ENCODE peak calls at places on chromosomes 11 and 22, in five cellular contexts. One of them, this sample, is unnamed.

GRCh38 chr11:96426356-96427103 is 36.7 kb downstream of the JRKL start:
- DNase-seq in neural progenitor cell: peak; percentile 63
- DNase-seq in GM23248: peak; percentile 66
- DNase-seq in MM.1S: peak; percentile 34
- DNase-seq in PC-3: peak; percentile 72
- DNase-seq in this sample: peak; percentile 64

GRCh38 chr22:49527611-49528419 is 299.9 kb downstream of the BRD1 start:
- DNase-seq in PC-3: no peak
- DNase-seq in MM.1S: no peak
- DNase-seq in neural progenitor cell: no peak
- DNase-seq in GM23248: no peak
- DNase-seq in this sample: no peak

GRCh38 chr11:61657566-61657965 is 22.6 kb upstream of the DAGLA start:
- DNase-seq in PC-3: peak; percentile 89
- DNase-seq in MM.1S: no peak
- DNase-seq in GM23248: no peak
- DNase-seq in neural progenitor cell: no peak
- DNase-seq in this sample: no peak

GRCh38 chr11:96622026-96622634 is 232.3 kb downstream of the JRKL start:
- DNase-seq in MM.1S: no peak
- DNase-seq in PC-3: no peak
- DNase-seq in GM23248: no peak
- DNase-seq in neural progenitor cell: no peak
- DNase-seq in this sample: no peak

GRCh38 chr22:41240377-41241132 is at the start of gene CHADL:
- DNase-seq in neural progenitor cell: peak; percentile 62
- DNase-seq in MM.1S: no peak
- DNase-seq in GM23248: no peak
- DNase-seq in PC-3: no peak
- DNase-seq in this sample: peak; percentile 72

GRCh38 chr11:2166091-2166851 is 5.3 kb upstream of the INS start:
- DNase-seq in PC-3: peak; percentile 52
- DNase-seq in GM23248: peak; percentile 39
- DNase-seq in neural progenitor cell: peak; percentile 67
- DNase-seq in MM.1S: no peak
- DNase-seq in this sample: no peak

GRCh38 chr11:130580372-130580771 is 131.9 kb downstream of the ADAMTS15 start:
- DNase-seq in GM23248: peak; percentile 89
- DNase-seq in neural progenitor cell: peak; percentile 89
- DNase-seq in PC-3: peak; percentile 94
- DNase-seq in MM.1S: no peak
- DNase-seq in this sample: no peak

GRCh38 chr11:75311858-75312288 is 39.6 kb downstream of the ARRB1 start:
- DNase-seq in MM.1S: no peak
- DNase-seq in PC-3: no peak
- DNase-seq in neural progenitor cell: no peak
- DNase-seq in GM23248: peak; percentile 68
- DNase-seq in this sample: peak; percentile 54

GRCh38 chr22:23912293-23912903 is 18.2 kb downstream of the MIF start:
- DNase-seq in PC-3: no peak
- DNase-seq in GM23248: no peak
- DNase-seq in MM.1S: no peak
- DNase-seq in neural progenitor cell: no peak
- DNase-seq in this sample: no peak

GRCh38 chr11:116808262-116809175 is 14.6 kb downstream of the APOA4 start:
- DNase-seq in neural progenitor cell: no peak
- DNase-seq in MM.1S: no peak
- DNase-seq in GM23248: peak; percentile 87
- DNase-seq in PC-3: peak; percentile 43
- DNase-seq in this sample: no peak

GRCh38 chr11:118658372-118659313 is 20.8 kb downstream of the TREH start:
- DNase-seq in GM23248: peak; percentile 48
- DNase-seq in MM.1S: no peak
- DNase-seq in PC-3: peak; percentile 20
- DNase-seq in neural progenitor cell: no peak
- DNase-seq in this sample: no peak

GRCh38 chr22:37077802-37078448 is 26.4 kb downstream of the KCTD17 start:
- DNase-seq in neural progenitor cell: peak; percentile 78
- DNase-seq in GM23248: peak; percentile 54
- DNase-seq in MM.1S: peak; percentile 48
- DNase-seq in PC-3: peak; percentile 58
- DNase-seq in this sample: peak; percentile 94

GRCh38 chr22:36762687-36763260 is 13.1 kb downstream of the IFT27 start:
- DNase-seq in neural progenitor cell: no peak
- DNase-seq in MM.1S: no peak
- DNase-seq in PC-3: no peak
- DNase-seq in GM23248: peak; percentile 31
- DNase-seq in this sample: no peak

GRCh38 chr11:27820249-27820648 is 120.0 kb upstream of the BDNF start:
- DNase-seq in MM.1S: no peak
- DNase-seq in neural progenitor cell: no peak
- DNase-seq in PC-3: peak; percentile 78
- DNase-seq in GM23248: peak; percentile 42
- DNase-seq in this sample: no peak

GRCh38 chr22:24805790-24806662 is at the start of gene SGSM1:
- DNase-seq in neural progenitor cell: peak; percentile 96
- DNase-seq in PC-3: peak; percentile 71
- DNase-seq in MM.1S: peak; percentile 85
- DNase-seq in GM23248: peak; percentile 72
- DNase-seq in this sample: peak; percentile 97

GRCh38 chr22:44449061-44449682 is 48.9 kb downstream of the RTL6 start:
- DNase-seq in GM23248: peak; percentile 95
- DNase-seq in PC-3: peak; percentile 89
- DNase-seq in neural progenitor cell: no peak
- DNase-seq in MM.1S: no peak
- DNase-seq in this sample: no peak

GRCh38 chr11:16099501-16099900 is 256.8 kb downstream of the SOX6 start:
- DNase-seq in MM.1S: no peak
- DNase-seq in GM23248: no peak
- DNase-seq in neural progenitor cell: no peak
- DNase-seq in PC-3: no peak
- DNase-seq in this sample: no peak

GRCh38 chr11:111283945-111284481 is 14.3 kb upstream of the POU2AF3 start:
- DNase-seq in PC-3: no peak
- DNase-seq in GM23248: no peak
- DNase-seq in neural progenitor cell: no peak
- DNase-seq in MM.1S: no peak
- DNase-seq in this sample: peak; percentile 48

GRCh38 chr11:86172894-86173293 is 71.7 kb upstream of the EED start:
- DNase-seq in GM23248: peak; percentile 67
- DNase-seq in MM.1S: no peak
- DNase-seq in PC-3: peak; percentile 54
- DNase-seq in neural progenitor cell: peak; percentile 18
- DNase-seq in this sample: no peak

DNA sequence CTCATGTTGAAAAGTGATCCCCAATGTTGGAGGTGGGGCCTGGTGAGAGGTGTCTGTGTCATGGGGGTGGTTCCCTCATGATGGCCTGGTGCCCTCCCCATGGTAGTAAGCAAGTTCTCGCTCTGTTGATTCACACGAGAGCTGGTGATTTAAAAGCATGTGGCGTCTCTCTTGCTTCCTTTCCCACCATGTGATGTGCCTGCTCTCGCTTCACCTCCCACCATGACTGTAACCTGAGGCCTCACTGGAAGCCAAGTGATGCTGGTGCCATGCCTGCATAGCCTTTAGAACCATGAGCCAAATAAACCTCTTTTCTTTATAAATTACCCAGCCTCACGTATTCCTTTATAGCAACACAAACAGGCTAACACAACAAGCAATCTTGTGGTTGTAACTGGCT is 52.4 kb downstream of the VSIG10L2 start:
- DNase-seq in PC-3: no peak
- DNase-seq in MM.1S: no peak
- DNase-seq in GM23248: no peak
- DNase-seq in neural progenitor cell: no peak
- DNase-seq in this sample: no peak
- H3K9ac ChIP-seq in PC-3: no peak overlapping the region
- H3K9ac ChIP-seq in MM.1S: no peak overlapping the region
- H3K9ac ChIP-seq in GM23248: no peak overlapping the region
- H3K9ac ChIP-seq in neural progenitor cell: no peak overlapping the region
- H3K9ac ChIP-seq in this sample: no peak overlapping the region

GRCh38 chr11:92703431-92703830 is 266.0 kb upstream of the MTNR1B start:
- DNase-seq in MM.1S: no peak
- DNase-seq in PC-3: peak; percentile 10
- DNase-seq in neural progenitor cell: no peak
- DNase-seq in GM23248: peak; percentile 76
- DNase-seq in this sample: no peak
- TF ChIP-seq EZH2phosphoT487 in MM.1S: no peak
- TF ChIP-seq EZH2phosphoT487 in PC-3: no peak
- TF ChIP-seq EZH2phosphoT487 in neural progenitor cell: no peak
- TF ChIP-seq EZH2phosphoT487 in GM23248: no peak
- TF ChIP-seq EZH2phosphoT487 in this sample: no peak

GRCh38 chr11:94769897-94770296 is 1.7 kb downstream of the AMOTL1 start:
- DNase-seq in GM23248: peak; percentile 51
- DNase-seq in neural progenitor cell: no peak
- DNase-seq in MM.1S: no peak
- DNase-seq in PC-3: peak; percentile 42
- DNase-seq in this sample: no peak
- H3F3A ChIP-seq in GM23248: peaks cover 14% of the 10 kb centered on the region
- H3F3A ChIP-seq in neural progenitor cell: peaks cover 13% of the 10 kb centered on the region
- H3F3A ChIP-seq in MM.1S: peaks cover 3% of the 10 kb centered on the region
- H3F3A ChIP-seq in PC-3: no peaks in the 10 kb centered on the region
- H3F3A ChIP-seq in this sample: peaks cover 11% of the 10 kb centered on the region

GRCh38 chr11:77515483-77515882 is 41.6 kb upstream of the PAK1 start:
- DNase-seq in GM23248: no peak
- DNase-seq in neural progenitor cell: no peak
- DNase-seq in PC-3: peak; percentile 98
- DNase-seq in MM.1S: no peak
- DNase-seq in this sample: no peak

GRCh38 chr11:77517226-77517625 is 43.3 kb upstream of the PAK1 start:
- DNase-seq in GM23248: peak; percentile 13
- DNase-seq in MM.1S: no peak
- DNase-seq in neural progenitor cell: no peak
- DNase-seq in PC-3: peak; percentile 82
- DNase-seq in this sample: no peak

GRCh38 chr11:77518471-77518870 is 44.6 kb upstream of the PAK1 start:
- DNase-seq in neural progenitor cell: no peak
- DNase-seq in PC-3: no peak
- DNase-seq in MM.1S: no peak
- DNase-seq in GM23248: no peak
- DNase-seq in this sample: no peak

GRCh38 chr11:77519847-77520246 is 46.0 kb upstream of the PAK1 start:
- DNase-seq in neural progenitor cell: no peak
- DNase-seq in MM.1S: no peak
- DNase-seq in GM23248: no peak
- DNase-seq in PC-3: no peak
- DNase-seq in this sample: no peak

GRCh38 chr11:77517753-77518152 is 43.9 kb upstream of the PAK1 start:
- DNase-seq in neural progenitor cell: no peak
- DNase-seq in MM.1S: no peak
- DNase-seq in PC-3: no peak
- DNase-seq in GM23248: no peak
- DNase-seq in this sample: no peak
- H3K9ac ChIP-seq in neural progenitor cell: no peak overlapping the region
- H3K9ac ChIP-seq in MM.1S: no peak overlapping the region
- H3K9ac ChIP-seq in PC-3: no peak overlapping the region
- H3K9ac ChIP-seq in GM23248: no peak overlapping the region
- H3K9ac ChIP-seq in this sample: no peak overlapping the region

GRCh38 chr11:41177791-41178190 is 281.7 kb downstream of the LRRC4C start:
- DNase-seq in MM.1S: no peak
- DNase-seq in GM23248: no peak
- DNase-seq in neural progenitor cell: no peak
- DNase-seq in PC-3: no peak
- DNase-seq in this sample: no peak
- TF ChIP-seq EZH2phosphoT487 in MM.1S: no peak
- TF ChIP-seq EZH2phosphoT487 in GM23248: no peak
- TF ChIP-seq EZH2phosphoT487 in neural progenitor cell: no peak
- TF ChIP-seq EZH2phosphoT487 in PC-3: no peak
- TF ChIP-seq EZH2phosphoT487 in this sample: no peak